ENCODE peak calls at places on chromosomes 6 and 20, in four cellular contexts. L is PC-9, V is tibial nerve, Y is fibroblast of the aortic adventitia. Z is an unnamed sample.

GRCh38 chr6:116971959-116972358 is 94.9 kb downstream of the RFX6 start:
- DNase-seq in L (no peak), V (no peak), Y (peak), Z (peak)

GRCh38 chr6:2220154-2220553 is 25.3 kb downstream of the GMDS start:
- DNase-seq in L (no peak), V (no peak), Y (no peak), Z (no peak)

GRCh38 chr20:4045741-4046140 is 30.4 kb upstream of the RNF24 start:
- DNase-seq in L (peak), V (no peak), Y (no peak), Z (peak)

GRCh38 chr6:107641500-107641931 is 151.6 kb downstream of the SOBP start:
- DNase-seq in L (no peak), V (no peak), Y (no peak), Z (no peak)

GRCh38 chr6:5302995-5303622 is 41.8 kb downstream of the FARS2 start:
- DNase-seq in L (no peak), V (no peak), Y (no peak), Z (no peak)

GRCh38 chr6:156508923-156509322 is 268.3 kb upstream of the ARID1B start:
- DNase-seq in L (no peak), V (no peak), Y (no peak), Z (no peak)

GRCh38 chr6:22467645-22468044 is 101.7 kb upstream of the HDGFL1 start:
- DNase-seq in L (no peak), V (no peak), Y (no peak), Z (no peak)

GRCh38 chr6:165889636-165890403 is 226.8 kb upstream of the PDE10A start:
- DNase-seq in L (no peak), V (no peak), Y (peak), Z (peak)

GRCh38 chr20:37406010-37406998 is 60.4 kb downstream of the SRC start:
- DNase-seq in L (no peak), V (no peak), Y (no peak), Z (peak)

GRCh38 chr6:126657556-126658129 is 317.7 kb downstream of the CENPW start:
- DNase-seq in L (peak), V (no peak), Y (peak), Z (peak)

GRCh38 chr6:145783796-145784195 is 30.8 kb downstream of the FBXO30 start:
- DNase-seq in L (no peak), V (no peak), Y (no peak), Z (no peak)

GRCh38 chr6:111555041-111555440 is 50.6 kb downstream of the TRAF3IP2 start:
- DNase-seq in L (no peak), V (no peak), Y (peak), Z (no peak)

GRCh38 chr6:4268171-4268570 is 132.8 kb upstream of the ECI2 start:
- DNase-seq in L (no peak), V (no peak), Y (no peak), Z (no peak)

GRCh38 chr20:29497261-29497671 is 1760.2 kb upstream of the DEFB115 start:
- DNase-seq in L (peak), V (no peak), Y (peak), Z (peak)

GRCh38 chr6:123529843-123530242 is 106.9 kb downstream of the TRDN start:
- DNase-seq in L (peak), V (no peak), Y (peak), Z (no peak)

GRCh38 chr20:2485662-2486061 is 15.1 kb upstream of the SNRPB start:
- DNase-seq in L (no peak), V (no peak), Y (no peak), Z (peak)

GRCh38 chr6:10695086-10695657 is 400 bp downstream of the PAK1IP1 start:
- DNase-seq in L (no peak), V (no peak), Y (no peak), Z (no peak)

GRCh38 chr6:100446115-100446921 is 18.4 kb downstream of the SIM1 start:
- DNase-seq in L (no peak), V (no peak), Y (no peak), Z (no peak)

GRCh38 chr6:122798099-122798641 is 9.1 kb downstream of the SMPDL3A start:
- DNase-seq in L (peak), V (no peak), Y (peak), Z (peak)

GRCh38 chr20:53934421-53935352 is 135.7 kb downstream of the BCAS1 start:
- DNase-seq in L (no peak), V (no peak), Y (peak), Z (peak)

GRCh38 chr6:165988306-165988756 is 179.3 kb downstream of the TBXT start:
- DNase-seq in L (no peak), V (no peak), Y (no peak), Z (no peak)

GRCh38 chr6:39228111-39228971 is 934 bp downstream of the KCNK5 start:
- DNase-seq in L (no peak), V (no peak), Y (no peak), Z (no peak)

GRCh38 chr20:51902933-51903332 is 100.6 kb upstream of the SALL4 start:
- DNase-seq in L (no peak), V (no peak), Y (no peak), Z (no peak)

GRCh38 chr6:27290850-27291208 is 21.2 kb downstream of the POM121L2 start:
- DNase-seq in L (no peak), V (no peak), Y (no peak), Z (no peak)
- H3K4me3 ChIP-seq in L (peak), V (no peak), Y (no peak), Z (peak)

DNA sequence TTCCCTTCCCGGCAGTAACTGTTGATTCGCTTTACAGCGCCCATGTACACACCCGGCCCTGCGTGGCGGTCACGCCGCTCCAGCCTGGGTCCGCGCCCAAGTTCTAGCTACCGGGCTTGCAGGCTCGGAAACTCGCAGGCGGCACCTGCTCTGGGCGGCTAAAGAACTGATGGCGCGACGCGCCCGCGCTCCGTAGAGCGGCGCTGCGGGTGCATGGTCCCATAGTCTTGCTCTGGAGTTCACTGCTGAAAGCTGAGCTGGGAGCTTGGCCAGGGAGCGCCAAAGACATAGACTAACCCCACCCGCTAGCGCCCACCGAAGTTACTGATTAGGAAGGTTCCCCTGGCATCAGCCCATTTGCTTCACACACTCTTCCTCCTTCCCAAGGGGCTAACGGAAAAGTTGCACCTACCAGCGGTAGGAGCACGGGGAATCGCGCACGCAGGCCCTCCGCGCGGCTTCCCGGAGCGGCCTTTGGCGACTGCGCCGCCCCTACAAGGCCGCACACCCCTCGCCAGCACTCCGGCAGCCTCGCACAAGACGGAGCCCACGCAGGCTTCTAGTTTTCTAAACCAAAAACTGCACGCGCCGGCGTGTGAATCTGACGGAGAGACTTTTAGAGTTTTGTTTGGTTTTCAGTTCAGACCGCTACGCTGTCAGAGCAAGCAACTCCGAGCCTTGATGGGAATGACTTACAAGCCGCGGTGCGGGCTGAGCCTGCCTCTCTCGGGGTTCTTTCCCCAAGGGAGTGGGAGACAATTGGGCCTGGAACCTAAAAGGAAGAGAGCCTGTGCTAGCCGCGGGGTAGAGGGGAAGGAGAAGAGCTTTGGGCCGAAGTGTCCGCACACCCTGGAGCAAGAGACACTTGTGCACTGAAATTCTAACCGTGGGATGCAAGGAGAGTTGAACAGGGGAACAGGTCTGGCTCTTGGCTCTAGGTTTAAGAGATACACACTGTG is 994 bp upstream of the POU3F2 start:
- DNase-seq in L (no peak), V (no peak), Y (peak), Z (peak)
- TF ChIP-seq CTCF in L (no peak), V (peak), Y (no peak), Z (no peak)

GRCh38 chr6:115415378-115415777 is 645.3 kb downstream of the FRK start:
- DNase-seq in L (no peak), V (no peak), Y (no peak), Z (no peak)
- H3K4me3 ChIP-seq in L (no peak), V (no peak), Y (no peak), Z (no peak)

DNA sequence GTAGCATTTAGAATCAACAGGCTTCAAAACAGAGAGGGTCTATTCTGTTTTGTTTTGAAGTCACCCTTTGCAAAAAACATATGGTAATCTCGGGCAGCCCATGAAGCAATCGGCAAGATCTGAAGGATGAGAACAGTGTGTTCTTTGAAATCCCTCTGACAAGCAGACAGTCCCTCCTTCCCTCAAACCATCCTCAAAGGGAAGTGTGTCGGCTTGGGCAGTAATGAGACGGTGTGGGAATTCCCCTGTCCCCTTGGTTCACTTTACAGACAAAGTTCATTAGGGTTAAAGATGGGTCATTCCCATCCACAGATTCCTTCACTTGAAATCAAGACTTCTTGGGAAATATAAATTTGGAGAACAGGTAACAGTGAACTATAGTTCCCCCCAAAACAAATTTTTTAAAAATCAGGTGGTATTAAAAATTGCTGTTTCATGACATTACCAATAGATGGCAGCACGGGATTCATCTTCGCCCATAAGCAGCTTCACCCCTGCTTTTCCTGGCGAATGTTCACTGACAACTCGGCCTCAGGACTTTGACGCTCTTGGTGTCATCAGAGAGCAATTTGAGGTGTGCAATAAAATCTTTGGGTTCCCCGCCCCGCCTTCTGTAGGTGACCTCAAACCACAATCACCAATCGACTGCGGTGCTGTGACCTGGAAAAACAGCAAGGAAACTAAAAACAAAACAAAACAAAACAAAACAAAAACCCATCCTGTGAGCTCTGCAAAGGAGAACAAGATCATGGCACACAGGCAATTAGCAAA is 159.3 kb upstream of the TNFAIP3 start:
- DNase-seq in L (peak), V (peak), Y (peak), Z (peak)
- TF ChIP-seq CTCF in L (peak), V (peak), Y (peak), Z (peak)

GRCh38 chr6:29724937-29725869 is 2.0 kb downstream of the HLA-F start:
- DNase-seq in L (peak), V (no peak), Y (no peak), Z (no peak)
- H3K4me3 ChIP-seq in L (no peak), V (no peak), Y (no peak), Z (no peak)

GRCh38 chr20:36218380-36219064 is 17.8 kb upstream of the AAR2 start:
- DNase-seq in L (no peak), V (no peak), Y (no peak), Z (no peak)

GRCh38 chr20:36215778-36216177 is 20.5 kb upstream of the AAR2 start:
- DNase-seq in L (no peak), V (no peak), Y (no peak), Z (no peak)

GRCh38 chr20:36216314-36217025 is 19.8 kb upstream of the AAR2 start:
- DNase-seq in L (no peak), V (no peak), Y (no peak), Z (no peak)

GRCh38 chr20:36214684-36215256 is 21.5 kb upstream of the AAR2 start:
- DNase-seq in L (no peak), V (no peak), Y (peak), Z (peak)

DNA sequence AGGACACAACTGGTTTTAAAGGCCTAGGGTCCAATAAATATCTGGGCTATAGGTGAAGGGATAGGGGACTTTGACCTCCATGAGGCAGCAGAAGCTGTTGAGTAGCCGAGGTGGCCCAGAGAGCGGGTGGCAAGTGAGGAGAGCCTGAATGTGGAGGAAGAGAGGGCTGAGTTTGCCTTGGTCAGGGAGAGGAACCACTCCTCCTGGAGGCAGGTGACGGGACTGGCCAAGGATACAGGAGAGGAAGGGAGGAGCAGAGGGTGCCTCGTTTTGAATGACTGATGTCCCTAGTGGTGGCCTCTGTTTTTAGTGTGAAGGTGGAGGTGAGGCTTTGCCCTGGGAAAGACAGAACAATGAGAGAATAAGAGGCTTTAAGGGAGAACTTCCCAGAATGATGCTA is 19.1 kb upstream of the AAR2 start:
- DNase-seq in L (no peak), V (no peak), Y (no peak), Z (no peak)
- TF ChIP-seq CTCF in L (peak), V (no peak), Y (no peak), Z (no peak)

GRCh38 chr20:45355685-45356084 is 7.3 kb upstream of the SYS1 start:
- DNase-seq in L (no peak), V (no peak), Y (no peak), Z (no peak)

GRCh38 chr20:45352729-45353128 is 4.5 kb upstream of the SDC4 start:
- DNase-seq in L (no peak), V (no peak), Y (no peak), Z (no peak)

GRCh38 chr20:45355209-45355608 is 7.0 kb upstream of the SDC4 start:
- DNase-seq in L (peak), V (no peak), Y (peak), Z (peak)

GRCh38 chr20:45353746-45354145 is 5.5 kb upstream of the SDC4 start:
- DNase-seq in L (no peak), V (no peak), Y (no peak), Z (no peak)

DNA sequence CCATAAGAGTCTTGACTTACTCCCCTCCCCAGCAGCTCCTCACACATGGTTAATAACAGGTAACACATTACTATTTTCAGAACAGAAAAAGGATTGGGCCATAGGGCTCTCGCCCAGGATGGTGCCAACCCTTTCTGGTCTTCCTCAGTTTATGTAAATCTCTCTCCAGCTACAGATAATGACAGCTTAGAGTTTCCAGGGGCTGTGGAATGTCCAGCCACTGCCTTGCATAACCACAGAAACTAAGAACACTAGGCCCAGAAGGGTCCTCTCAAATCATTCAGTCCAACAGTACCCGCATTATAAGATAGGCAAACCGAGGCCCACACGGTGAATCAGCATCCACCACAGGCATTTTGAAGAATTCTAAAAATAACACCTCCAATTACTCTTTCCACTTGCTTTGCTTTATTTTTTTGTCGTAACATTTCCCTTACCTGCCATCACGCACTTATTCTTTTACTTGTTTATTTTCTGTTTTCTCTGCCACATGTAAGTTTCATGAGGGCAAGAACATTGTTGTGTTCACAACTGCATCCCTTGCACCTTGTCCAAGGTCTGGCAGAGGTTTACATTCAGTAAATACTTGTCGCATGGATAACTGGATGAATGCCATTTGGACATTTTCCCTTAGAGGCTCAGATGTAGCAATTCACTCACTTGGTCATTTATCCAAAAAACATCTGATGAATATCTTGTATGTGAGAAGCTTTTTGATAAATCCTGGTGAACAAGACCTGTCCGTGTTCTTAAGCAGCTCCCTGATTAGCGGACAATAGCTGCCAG is 6.4 kb upstream of the SDC4 start:
- DNase-seq in L (no peak), V (no peak), Y (peak), Z (peak)
- H3K4me3 ChIP-seq in L (no peak), V (no peak), Y (no peak), Z (no peak)